ENCODE peak calls at places on chromosomes 11 and 22, in seven cellular contexts. H is IMR-90, R is NCI-H524, V is EH, X is cardiac muscle cell, M is AG04450, L is endothelial cell. J is an unnamed sample.
A peak's percentile ranks its signal among the peaks of the same experiment; 100 is the strongest.

GRCh38 chr22:46096051-46096450 is 54.3 kb upstream of the PPARA start:
- DNase-seq in H (no peak), R (no peak), V (no peak), X (no peak), M (no peak), L (no peak), J (no peak)

GRCh38 chr11:69263736-69264052 is 30.3 kb upstream of the MYEOV start:
- DNase-seq in H (no peak), R (no peak), V (no peak), X (no peak), M (no peak), L (no peak), J (no peak)

GRCh38 chr11:15034687-15035267 is 38.6 kb upstream of the CALCB start:
- DNase-seq in H (no peak), R (no peak), V (peak; percentile 9), X (no peak), M (no peak), L (no peak), J (no peak)

GRCh38 chr22:20428496-20429253 is 8.9 kb downstream of the SCARF2 start:
- DNase-seq in H (no peak), R (no peak), V (no peak), X (no peak), M (no peak), L (no peak), J (no peak)

GRCh38 chr11:33471541-33471940 is 214.4 kb downstream of the HIPK3 start:
- DNase-seq in H (no peak), R (no peak), V (no peak), X (no peak), M (no peak), L (no peak), J (no peak)

GRCh38 chr11:2574043-2574552 is 125.7 kb downstream of the KCNQ1OT1 start:
- DNase-seq in H (no peak), R (no peak), V (no peak), X (no peak), M (no peak), L (no peak), J (no peak)

GRCh38 chr11:71451596-71452353 is 1.2 kb upstream of the NADSYN1 start:
- DNase-seq in H (no peak), R (no peak), V (no peak), X (no peak), M (no peak), L (peak; percentile 20), J (no peak)

GRCh38 chr22:43152355-43153071 is 1.2 kb downstream of the TSPO start:
- DNase-seq in H (peak; percentile 22), R (no peak), V (peak; percentile 67), X (peak; percentile 48), M (no peak), L (no peak), J (peak; percentile 39)

GRCh38 chr11:44727373-44728084 is 767 bp downstream of the TSPAN18 start:
- DNase-seq in H (peak; percentile 65), R (peak; percentile 61), V (peak; percentile 65), X (peak; percentile 84), M (peak; percentile 26), L (peak; percentile 92), J (peak; percentile 62)

GRCh38 chr11:113705871-113706654 is at the start of gene TMPRSS5:
- DNase-seq in H (no peak), R (peak; percentile 69), V (no peak), X (no peak), M (no peak), L (no peak), J (peak; percentile 19)

GRCh38 chr11:112024178-112024777 is 930 bp upstream of the DLAT start:
- DNase-seq in H (no peak), R (peak; percentile 24), V (no peak), X (no peak), M (no peak), L (no peak), J (no peak)

GRCh38 chr22:31240011-31240410 is 27.9 kb downstream of the LIMK2 start:
- DNase-seq in H (peak; percentile 63), R (no peak), V (peak; percentile 53), X (peak; percentile 43), M (no peak), L (no peak), J (no peak)

GRCh38 chr22:19854778-19855503 is at the start of the genes GNB1L and RTL10:
- DNase-seq in H (peak; percentile 96), R (peak; percentile 86), V (peak; percentile 95), X (peak; percentile 98), M (peak; percentile 88), L (peak; percentile 97), J (peak; percentile 93)

GRCh38 chr22:35921777-35922176 is 106.8 kb downstream of the RBFOX2 start:
- DNase-seq in H (peak; percentile 90), R (peak; percentile 45), V (peak; percentile 93), X (peak; percentile 93), M (peak; percentile 48), L (peak; percentile 53), J (peak; percentile 81)

GRCh38 chr22:49951001-49951677 is 9.4 kb upstream of the PIM3 start:
- DNase-seq in H (peak; percentile 64), R (no peak), V (no peak), X (no peak), M (no peak), L (no peak), J (no peak)

GRCh38 chr11:123413636-123414035 is 16.4 kb upstream of the GRAMD1B start:
- DNase-seq in H (peak; percentile 23), R (no peak), V (peak; percentile 48), X (no peak), M (no peak), L (no peak), J (no peak)

GRCh38 chr11:13620063-13620462 is 48.4 kb upstream of the FAR1 start:
- DNase-seq in H (no peak), R (no peak), V (no peak), X (no peak), M (no peak), L (no peak), J (no peak)

GRCh38 chr11:111450480-111451320 is 61.5 kb downstream of the BTG4 start:
- DNase-seq in H (peak; percentile 48), R (no peak), V (peak; percentile 34), X (no peak), M (no peak), L (no peak), J (no peak)

GRCh38 chr11:4190098-4190497 is 95.5 kb downstream of the RRM1 start:
- DNase-seq in H (no peak), R (no peak), V (no peak), X (no peak), M (no peak), L (no peak), J (no peak)

GRCh38 chr11:113174862-113175261 is 139.5 kb upstream of the TTC12 start:
- DNase-seq in H (no peak), R (no peak), V (no peak), X (peak; percentile 31), M (no peak), L (no peak), J (no peak)

GRCh38 chr22:27405672-27406388 is 395.7 kb downstream of the MN1 start:
- DNase-seq in H (peak; percentile 45), R (peak; percentile 23), V (peak; percentile 65), X (peak; percentile 70), M (no peak), L (peak; percentile 75), J (peak; percentile 44)

GRCh38 chr22:19753090-19753842 is 7.3 kb upstream of the TBX1 start:
- DNase-seq in H (no peak), R (no peak), V (no peak), X (no peak), M (no peak), L (no peak), J (no peak)

GRCh38 chr22:29314074-29314473 is 1.4 kb downstream of the RASL10A start:
- DNase-seq in H (no peak), R (no peak), V (no peak), X (no peak), M (no peak), L (no peak), J (no peak)

GRCh38 chr11:85941380-85941973 is 86.3 kb downstream of the CCDC83 start:
- DNase-seq in H (peak; percentile 74), R (peak; percentile 31), V (peak; percentile 73), X (peak; percentile 86), M (peak; percentile 53), L (peak; percentile 36), J (peak; percentile 66)

GRCh38 chr11:107969219-107969618 is 39.5 kb upstream of the CUL5 start:
- DNase-seq in H (no peak), R (no peak), V (no peak), X (no peak), M (no peak), L (no peak), J (no peak)